ENCODE peak calls at places on chromosomes 12 and 14, in seven cellular contexts. W, P, B, M, E, U and H are unnamed samples. For H3K4me1, the result is how much of the 10 kb centered on the place peaks cover.

GRCh38 chr12:99911076-99911475 is 73.7 kb downstream of the ANKS1B start:
- DNase-seq in W (peak), P (no peak), B (no peak), M (no peak), E (peak), U (peak), H (peak)

GRCh38 chr12:128660532-128661215 is 163.1 kb downstream of the SLC15A4 start:
- DNase-seq in W (no peak), P (no peak), B (no peak), M (no peak), E (no peak), U (no peak), H (no peak)

GRCh38 chr14:63938198-63939005 is 85.6 kb downstream of the SYNE2 start:
- DNase-seq in W (no peak), P (no peak), B (no peak), M (no peak), E (no peak), U (peak), H (no peak)

GRCh38 chr12:111578276-111578970 is 20.7 kb downstream of the ATXN2 start:
- DNase-seq in W (no peak), P (no peak), B (no peak), M (no peak), E (no peak), U (no peak), H (no peak)

GRCh38 chr14:72653026-72653425 is 240.9 kb downstream of the DPF3 start:
- DNase-seq in W (no peak), P (no peak), B (no peak), M (no peak), E (no peak), U (no peak), H (no peak)

GRCh38 chr12:85016423-85016822 is 19.7 kb downstream of the TSPAN19 start:
- DNase-seq in W (no peak), P (no peak), B (no peak), M (no peak), E (peak), U (no peak), H (no peak)

GRCh38 chr14:53630336-53630735 is 326.3 kb downstream of the BMP4 start:
- DNase-seq in W (peak), P (no peak), B (no peak), M (no peak), E (no peak), U (no peak), H (no peak)

GRCh38 chr12:38898001-38898684 is 7.2 kb downstream of the CPNE8 start:
- DNase-seq in W (no peak), P (peak), B (no peak), M (no peak), E (no peak), U (no peak), H (no peak)

GRCh38 chr12:10511756-10512355 is 6.2 kb downstream of the EIF2S3B start:
- DNase-seq in W (no peak), P (no peak), B (no peak), M (no peak), E (no peak), U (no peak), H (no peak)

GRCh38 chr12:111773801-111774551 is 7.2 kb downstream of the ALDH2 start:
- DNase-seq in W (peak), P (no peak), B (no peak), M (no peak), E (peak), U (peak), H (peak)

GRCh38 chr14:35400707-35401421 is 3.7 kb downstream of the NFKBIA start:
- DNase-seq in W (no peak), P (peak), B (no peak), M (no peak), E (no peak), U (no peak), H (no peak)

GRCh38 chr14:69617796-69618195 is 6.4 kb downstream of the SUSD6 start:
- DNase-seq in W (no peak), P (no peak), B (no peak), M (no peak), E (no peak), U (no peak), H (no peak)

GRCh38 chr12:84772281-84772680 is 140.3 kb downstream of the SLC6A15 start:
- DNase-seq in W (no peak), P (no peak), B (no peak), M (no peak), E (no peak), U (no peak), H (no peak)

GRCh38 chr12:98580695-98581094 is 12.8 kb upstream of the SLC25A3 start:
- DNase-seq in W (no peak), P (peak), B (no peak), M (no peak), E (no peak), U (no peak), H (no peak)

GRCh38 chr12:83818888-83819287 is 1093.7 kb downstream of the SLC6A15 start:
- DNase-seq in W (peak), P (peak), B (no peak), M (no peak), E (no peak), U (no peak), H (no peak)

GRCh38 chr14:28831126-28831525 is 64.5 kb downstream of the FOXG1 start:
- DNase-seq in W (no peak), P (no peak), B (no peak), M (no peak), E (no peak), U (no peak), H (no peak)

GRCh38 chr12:40439771-40440492 is 215.1 kb downstream of the LRRK2 start:
- DNase-seq in W (no peak), P (no peak), B (no peak), M (no peak), E (no peak), U (no peak), H (no peak)

GRCh38 chr12:72442217-72442616 is 170.0 kb downstream of the TRHDE start:
- DNase-seq in W (no peak), P (no peak), B (no peak), M (no peak), E (no peak), U (no peak), H (no peak)

GRCh38 chr14:61557262-61557661 is 138.1 kb upstream of the HIF1A start:
- DNase-seq in W (no peak), P (peak), B (no peak), M (no peak), E (no peak), U (no peak), H (no peak)

GRCh38 chr12:916712-917445 is 32.6 kb downstream of the RAD52 start:
- DNase-seq in W (no peak), P (no peak), B (no peak), M (no peak), E (no peak), U (no peak), H (no peak)

GRCh38 chr12:19654630-19655384 is 215.5 kb downstream of the AEBP2 start:
- DNase-seq in W (no peak), P (no peak), B (no peak), M (no peak), E (no peak), U (no peak), H (no peak)

GRCh38 chr12:6074394-6074793 is 50.1 kb downstream of the VWF start:
- DNase-seq in W (no peak), P (no peak), B (no peak), M (no peak), E (no peak), U (no peak), H (no peak)

GRCh38 chr12:124390442-124391116 is 95.7 kb downstream of the RFLNA start:
- DNase-seq in W (peak), P (no peak), B (no peak), M (no peak), E (no peak), U (no peak), H (peak)

GRCh38 chr12:120234643-120235368 is 30.7 kb downstream of the PXN start:
- DNase-seq in W (peak), P (peak), B (no peak), M (no peak), E (peak), U (peak), H (peak)

GRCh38 chr12:65603428-65604351 is 220.6 kb upstream of the HMGA2 start:
- DNase-seq in W (peak), P (peak), B (no peak), M (no peak), E (peak), U (peak), H (peak)

GRCh38 chr12:6355491-6356373 is 13.9 kb upstream of the TNFRSF1A start:
- DNase-seq in W (no peak), P (peak), B (no peak), M (peak), E (no peak), U (no peak), H (peak)

DNA sequence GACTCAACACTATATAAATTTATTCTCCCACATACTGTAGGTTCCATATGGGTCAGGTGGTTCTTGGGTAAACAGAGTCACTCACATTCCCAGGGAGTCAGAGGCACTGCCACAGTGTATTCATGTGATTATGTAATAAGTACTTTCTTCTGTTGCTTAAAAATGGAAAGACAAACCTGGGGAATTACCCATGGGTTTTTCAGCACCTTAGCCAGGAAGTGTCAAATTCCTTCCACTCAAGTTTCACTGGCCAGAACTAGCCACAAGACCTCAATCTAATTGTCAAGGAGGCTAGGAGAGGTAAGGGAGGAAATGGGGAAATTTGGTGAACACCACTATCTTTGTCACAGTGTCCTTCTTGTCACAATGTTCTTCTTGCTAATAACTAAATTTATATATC is 333.2 kb upstream of the MDGA2 start:
- DNase-seq in W (no peak), P (peak), B (no peak), M (no peak), E (no peak), U (no peak), H (no peak)
- TF ChIP-seq CTCF in W (no peak), P (no peak), B (no peak), M (no peak), E (no peak), U (no peak), H (no peak)

GRCh38 chr14:91814317-91814716 is 53.0 kb downstream of the TC2N start:
- DNase-seq in W (no peak), P (no peak), B (no peak), M (no peak), E (no peak), U (no peak), H (no peak)
- H3K4me1 ChIP-seq in W (under half), P (under half), B (under half), M (under half), E (under half), U (under half), H (under half)

GRCh38 chr14:90554341-90554740 is 157.5 kb downstream of the CALM1 start:
- DNase-seq in W (no peak), P (no peak), B (no peak), M (no peak), E (no peak), U (peak), H (no peak)

GRCh38 chr14:90555126-90556049 is 158.6 kb downstream of the CALM1 start:
- DNase-seq in W (no peak), P (no peak), B (no peak), M (no peak), E (no peak), U (no peak), H (no peak)

GRCh38 chr14:90556666-90557450 is 160.0 kb downstream of the CALM1 start:
- DNase-seq in W (no peak), P (no peak), B (no peak), M (no peak), E (no peak), U (no peak), H (no peak)

GRCh38 chr14:90557516-90557915 is 160.7 kb downstream of the CALM1 start:
- DNase-seq in W (no peak), P (no peak), B (no peak), M (no peak), E (no peak), U (no peak), H (no peak)

GRCh38 chr14:90556050-90556477 is 159.2 kb downstream of the CALM1 start:
- DNase-seq in W (peak), P (peak), B (no peak), M (peak), E (no peak), U (peak), H (peak)
- H3K4me3 ChIP-seq in W (no peak), P (no peak), B (no peak), M (no peak), E (no peak), U (no peak), H (no peak)

DNA sequence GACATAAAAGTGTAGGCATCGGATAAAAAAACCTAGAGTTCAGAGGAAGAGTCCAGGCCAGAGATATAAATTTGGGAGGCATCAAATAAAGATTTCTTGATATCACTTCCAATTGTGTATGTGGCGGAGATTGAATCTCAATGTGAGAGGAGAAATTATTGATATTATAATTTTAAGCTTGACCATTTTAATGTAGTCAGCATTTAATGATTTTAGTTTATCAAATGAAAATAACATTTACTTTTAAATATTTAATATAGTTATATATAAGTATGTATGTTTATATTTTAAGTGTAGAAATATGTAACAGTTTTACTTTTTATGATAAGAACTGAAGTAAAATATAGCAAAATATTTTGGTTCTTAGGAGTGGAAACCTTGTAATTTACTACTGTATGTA is 48.7 kb downstream of the WASHC4 start:
- DNase-seq in W (no peak), P (no peak), B (no peak), M (no peak), E (no peak), U (no peak), H (no peak)
- TF ChIP-seq CTCF in W (no peak), P (no peak), B (no peak), M (no peak), E (no peak), U (no peak), H (no peak)

DNA sequence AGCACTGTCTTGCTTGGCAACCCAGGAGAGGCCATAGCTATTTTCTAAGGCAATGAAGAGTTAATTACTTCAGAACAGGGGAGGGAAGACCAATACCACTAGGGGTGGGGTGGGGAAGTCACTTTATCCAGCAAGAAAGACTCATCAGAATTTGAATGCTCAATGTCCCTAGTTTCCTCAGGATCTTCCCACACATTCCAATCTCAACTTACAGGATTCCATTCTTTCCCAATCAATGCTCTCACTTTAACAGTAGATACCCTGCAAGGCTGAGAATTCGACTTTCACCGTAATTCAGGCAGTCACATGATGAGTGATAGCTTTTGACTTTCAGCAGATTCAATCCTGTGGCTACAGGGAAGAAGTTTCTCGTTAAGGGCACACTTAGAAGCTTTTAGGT is 526.6 kb upstream of the SEL1L start:
- DNase-seq in W (no peak), P (peak), B (no peak), M (no peak), E (no peak), U (no peak), H (no peak)
- H3K4me1 ChIP-seq in W (under half), P (under half), B (under half), M (under half), E (under half), U (under half), H (under half)

GRCh38 chr14:52067873-52068740 is 752 bp downstream of the NID2 start:
- DNase-seq in W (no peak), P (peak), B (no peak), M (peak), E (no peak), U (peak), H (peak)
- H3K4me3 ChIP-seq in W (peak), P (peak), B (peak), M (peak), E (peak), U (peak), H (peak)

DNA sequence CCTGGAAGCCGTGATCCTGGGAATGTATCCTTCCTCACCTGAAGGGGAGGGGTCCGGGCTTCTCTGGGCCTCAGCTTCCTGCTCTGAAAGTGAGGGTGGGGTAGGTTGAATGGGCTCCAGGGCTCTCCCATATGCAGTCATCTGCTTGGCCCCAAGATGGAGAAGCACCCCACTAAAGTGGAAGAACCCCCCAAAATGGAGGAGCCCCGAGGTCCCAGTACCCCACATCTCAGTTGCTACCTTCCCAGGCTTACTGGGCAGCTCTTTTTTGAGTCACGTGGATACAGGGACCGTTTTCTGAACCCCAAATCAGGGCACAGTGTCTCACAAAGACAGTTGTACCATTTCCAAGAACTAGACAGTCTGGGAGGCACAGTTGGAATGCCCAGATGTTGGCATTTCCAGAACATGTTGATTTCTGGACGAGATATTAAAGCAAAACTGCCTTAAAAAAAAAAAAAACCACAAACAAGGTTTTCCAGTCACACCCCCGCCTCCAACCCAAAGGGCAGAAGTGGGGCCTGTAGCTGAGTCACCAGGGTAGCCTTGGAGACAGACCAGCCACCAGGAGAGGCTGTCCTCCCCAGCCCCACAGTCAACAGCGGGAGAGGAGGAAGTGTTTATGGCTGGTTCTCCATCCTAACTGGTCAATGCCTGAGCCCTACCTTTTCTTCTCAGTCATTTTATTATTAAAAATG is 12.1 kb downstream of the VASH1 start:
- DNase-seq in W (peak), P (peak), B (no peak), M (no peak), E (peak), U (peak), H (peak)
- TF ChIP-seq CTCF in W (no peak), P (no peak), B (no peak), M (no peak), E (no peak), U (no peak), H (no peak)

GRCh38 chr14:74571441-74571841 is 40.6 kb downstream of the LTBP2 start:
- DNase-seq in W (no peak), P (no peak), B (no peak), M (no peak), E (no peak), U (no peak), H (no peak)

GRCh38 chr14:74571901-74572828 is 39.9 kb downstream of the LTBP2 start:
- DNase-seq in W (peak), P (no peak), B (no peak), M (no peak), E (peak), U (peak), H (no peak)

GRCh38 chr14:74573421-74574091 is 38.5 kb downstream of the LTBP2 start:
- DNase-seq in W (no peak), P (peak), B (no peak), M (no peak), E (no peak), U (peak), H (no peak)

GRCh38 chr14:74574092-74574438 is 38.0 kb downstream of the LTBP2 start:
- DNase-seq in W (no peak), P (no peak), B (no peak), M (no peak), E (no peak), U (no peak), H (no peak)

GRCh38 chr14:74572829-74573360 is 39.1 kb downstream of the LTBP2 start:
- DNase-seq in W (no peak), P (no peak), B (no peak), M (no peak), E (no peak), U (peak), H (no peak)
- H3K4me1 ChIP-seq in W (under half), P (under half), B (half or more), M (under half), E (under half), U (half or more), H (under half)